ENCODE peak calls at places on chromosomes 1 and 21, in seven cellular contexts. Q is fibroblast of lung, W is psoas muscle, R is breast epithelium, P is neuronal stem cell, V is adipocyte, I is tibial artery. Y is an unnamed sample. For H3K9me3, the result is how much of the 10 kb centered on the place peaks cover.

GRCh38 chr21:38861989-38862683 is 56.4 kb downstream of the ETS2 start:
- DNase-seq in W (no peak), I (no peak), Q (no peak), P (no peak), R (no peak), V (no peak), Y (no peak)

GRCh38 chr1:203378529-203379271 is 27.8 kb upstream of the FMOD start:
- DNase-seq in R (no peak), P (no peak), I (no peak), W (no peak), V (peak), Q (peak), Y (no peak)

GRCh38 chr1:220786337-220787068 is at the start of gene MTARC1:
- DNase-seq in I (peak), Q (peak), R (no peak), P (peak), W (peak), V (peak), Y (no peak)

GRCh38 chr1:204384636-204385354 is 25.1 kb upstream of the PLEKHA6 start:
- DNase-seq in W (no peak), R (peak), Q (peak), V (peak), I (peak), P (no peak), Y (no peak)

GRCh38 chr1:224747578-224747977 is 131.5 kb downstream of the CNIH3 start:
- DNase-seq in Q (peak), R (no peak), I (no peak), P (no peak), V (no peak), W (no peak), Y (no peak)

GRCh38 chr1:159444507-159444906 is 5.0 kb downstream of the OR10J1 start:
- DNase-seq in V (no peak), W (no peak), I (no peak), P (no peak), Q (no peak), R (no peak), Y (no peak)

GRCh38 chr1:214952648-214953047 is 129.9 kb upstream of the KCNK2 start:
- DNase-seq in Q (no peak), V (no peak), W (no peak), I (no peak), R (no peak), P (no peak), Y (no peak)

GRCh38 chr1:52520149-52520548 is 32.7 kb downstream of the TUT4 start:
- DNase-seq in P (no peak), V (peak), R (no peak), W (no peak), I (no peak), Q (peak), Y (no peak)

GRCh38 chr21:41752231-41752681 is 14.6 kb downstream of the RIPK4 start:
- DNase-seq in I (no peak), W (no peak), V (peak), P (no peak), R (no peak), Q (peak), Y (no peak)

GRCh38 chr1:226126824-226127591 is 59.5 kb downstream of the ACBD3 start:
- DNase-seq in P (no peak), I (peak), R (no peak), V (no peak), W (no peak), Q (no peak), Y (no peak)

GRCh38 chr1:164310166-164310565 is 248.8 kb upstream of the PBX1 start:
- DNase-seq in W (no peak), R (no peak), V (peak), Q (peak), I (no peak), P (no peak), Y (no peak)

GRCh38 chr21:36980280-36981048 is 14.0 kb upstream of the HLCS start:
- DNase-seq in W (peak), R (no peak), Q (no peak), V (no peak), P (no peak), I (no peak), Y (no peak)

GRCh38 chr21:42195378-42196031 is 23.4 kb upstream of the ABCG1 start:
- DNase-seq in R (peak), W (peak), P (no peak), I (peak), Q (peak), V (peak), Y (no peak)

GRCh38 chr1:228163004-228163753 is 2.4 kb upstream of the IBA57 start:
- DNase-seq in I (no peak), V (peak), W (peak), Q (no peak), P (no peak), R (peak), Y (no peak)

GRCh38 chr1:221457706-221458429 is 284.0 kb downstream of the DUSP10 start:
- DNase-seq in P (no peak), R (no peak), I (no peak), Q (no peak), V (peak), W (no peak), Y (no peak)

GRCh38 chr1:186978596-186979556 is 150.1 kb downstream of the PLA2G4A start:
- DNase-seq in Q (no peak), V (no peak), P (no peak), R (no peak), W (no peak), I (no peak), Y (no peak)

GRCh38 chr1:9823693-9823942 is 147 bp downstream of the CLSTN1 start:
- DNase-seq in Q (no peak), R (no peak), V (no peak), P (no peak), W (no peak), I (no peak), Y (no peak)

GRCh38 chr1:32983039-32983438 is 18.4 kb upstream of the RNF19B start:
- DNase-seq in R (no peak), P (no peak), I (no peak), W (no peak), V (no peak), Q (no peak), Y (no peak)

GRCh38 chr1:26346274-26347033 is 7.5 kb downstream of the CRYBG2 start:
- DNase-seq in Q (no peak), I (no peak), V (no peak), P (no peak), R (no peak), W (no peak), Y (no peak)

GRCh38 chr1:117886101-117886795 is 43.2 kb downstream of the GDAP2 start:
- DNase-seq in W (no peak), V (peak), I (no peak), P (no peak), Q (peak), R (no peak), Y (no peak)

GRCh38 chr1:55070765-55071164 is 31.4 kb downstream of the PCSK9 start:
- DNase-seq in Q (no peak), R (no peak), W (peak), V (no peak), P (no peak), I (no peak), Y (no peak)

GRCh38 chr1:62687421-62687902 is 724 bp downstream of the DOCK7 start:
- DNase-seq in I (no peak), Q (peak), R (no peak), P (peak), W (peak), V (peak), Y (no peak)

GRCh38 chr1:18299441-18300338 is 181.0 kb upstream of the KLHDC7A start:
- DNase-seq in V (no peak), P (peak), W (no peak), Q (no peak), I (no peak), R (no peak), Y (no peak)

GRCh38 chr1:45503462-45504360 is 3.6 kb downstream of the MMACHC start:
- DNase-seq in P (no peak), R (no peak), Q (no peak), I (no peak), W (no peak), V (no peak), Y (no peak)

GRCh38 chr1:26747048-26747447 is 40.7 kb upstream of the PIGV start:
- DNase-seq in W (no peak), P (no peak), Q (no peak), V (no peak), R (no peak), I (no peak), Y (no peak)

GRCh38 chr1:184050631-184051030 is 899 bp upstream of the TSEN15 start:
- DNase-seq in V (peak), W (no peak), P (no peak), I (no peak), Q (peak), R (no peak), Y (no peak)

GRCh38 chr1:194062526-194062925 is 876.1 kb upstream of the B3GALT2 start:
- DNase-seq in P (no peak), V (no peak), R (no peak), Q (no peak), W (no peak), I (no peak), Y (no peak)

GRCh38 chr1:168485048-168485447 is 58.7 kb downstream of the XCL2 start:
- DNase-seq in I (no peak), V (peak), W (no peak), R (peak), Q (no peak), P (no peak), Y (no peak)

GRCh38 chr1:182389619-182390047 is 2.0 kb downstream of the GLUL start:
- DNase-seq in P (no peak), R (peak), W (no peak), I (peak), Q (no peak), V (peak), Y (no peak)

GRCh38 chr1:104933846-104934245 is 1184.1 kb downstream of the AMY1C start:
- DNase-seq in R (no peak), Q (no peak), W (no peak), V (no peak), I (no peak), P (no peak), Y (no peak)

GRCh38 chr1:115052454-115053083 is 22.9 kb downstream of the TSHB start:
- DNase-seq in W (no peak), R (peak), I (no peak), P (peak), Q (peak), V (peak), Y (peak)

GRCh38 chr1:243642936-243643335 is 207.1 kb downstream of the AKT3 start:
- DNase-seq in P (no peak), Q (peak), I (no peak), W (no peak), V (no peak), R (no peak), Y (no peak)

GRCh38 chr1:181185461-181185860 is 97.0 kb downstream of the IER5 start:
- DNase-seq in I (no peak), R (no peak), W (no peak), P (no peak), V (no peak), Q (no peak), Y (no peak)

GRCh38 chr1:166164995-166165660 is 1.7 kb downstream of the FAM78B start:
- DNase-seq in V (peak), Q (peak), I (peak), W (peak), P (peak), R (no peak), Y (no peak)

GRCh38 chr1:202623075-202623474 is 87.2 kb downstream of the SYT2 start:
- DNase-seq in R (no peak), V (peak), I (peak), P (no peak), Q (peak), W (peak), Y (no peak)

DNA sequence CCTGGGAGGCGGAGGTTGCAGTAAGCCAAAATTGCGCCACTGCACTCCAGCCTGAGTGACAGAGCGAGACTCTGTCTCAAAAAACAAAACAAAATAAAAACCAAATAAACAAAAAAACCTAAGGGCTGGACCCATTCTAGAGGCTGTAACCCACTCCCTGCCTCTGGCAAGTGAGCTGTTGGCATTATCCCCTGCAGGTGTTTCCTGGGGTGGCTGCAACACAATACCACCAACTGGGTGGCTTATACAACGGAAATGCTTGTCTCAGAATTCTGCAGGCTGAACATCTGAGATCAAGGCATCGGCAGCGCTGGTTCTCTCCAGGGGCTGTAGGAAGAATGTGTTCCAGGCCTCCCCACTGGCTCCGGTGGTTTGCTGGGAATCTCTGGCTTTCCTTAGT is 15.2 kb downstream of the LRRC38 start:
- DNase-seq in P (no peak), I (no peak), Q (no peak), V (no peak), W (no peak), R (no peak), Y (no peak)
- H3K9me3 ChIP-seq in P (under half), I (under half), Q (under half), V (under half), W (under half), R (under half), Y (under half)

DNA sequence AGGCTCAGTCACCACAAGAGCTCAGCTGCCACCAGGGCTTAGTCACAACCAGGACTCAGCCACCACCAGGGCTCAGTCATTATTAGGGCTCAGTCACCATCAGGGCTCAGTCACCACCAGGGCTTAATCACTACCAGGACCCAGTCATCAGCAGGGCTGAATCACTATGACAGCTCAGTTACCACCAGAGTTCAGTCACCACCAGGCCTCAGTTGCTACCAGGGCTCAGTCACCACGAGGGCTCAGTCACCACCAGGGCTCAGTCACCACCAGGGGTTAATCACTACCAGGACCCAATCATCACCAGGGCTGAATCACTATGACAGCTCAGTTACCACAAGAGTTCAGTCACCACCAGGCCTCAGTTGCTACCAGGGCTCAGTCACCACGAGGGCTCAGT is 196.2 kb downstream of the NPHP4 start:
- DNase-seq in I (no peak), V (no peak), R (no peak), Q (no peak), W (no peak), P (no peak), Y (no peak)
- H3K9me3 ChIP-seq in I (under half), V (under half), R (under half), Q (under half), W (under half), P (under half), Y (under half)

DNA sequence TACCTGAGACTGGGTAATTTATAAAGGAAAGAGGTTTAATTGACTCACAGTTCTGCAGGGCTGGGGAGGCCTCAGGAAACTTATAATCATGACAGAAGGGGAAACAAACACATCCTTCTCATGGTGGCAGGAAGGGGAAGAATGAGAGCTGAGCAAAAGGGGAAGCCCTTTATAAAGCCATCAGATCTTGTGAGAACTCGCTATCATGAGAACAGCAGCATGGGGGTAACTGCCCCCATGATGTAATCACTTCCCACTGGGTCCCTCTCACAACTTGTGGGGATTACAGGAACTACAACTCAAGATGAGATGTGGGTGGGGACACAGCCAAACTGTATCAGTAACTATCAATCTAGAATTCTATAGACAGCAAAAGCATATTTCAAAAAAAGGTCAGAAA is 64.7 kb upstream of the ACTRT2 start:
- DNase-seq in V (no peak), P (no peak), W (no peak), I (no peak), R (no peak), Q (no peak), Y (no peak)
- H3K9me3 ChIP-seq in V (half or more), P (under half), W (under half), I (under half), R (under half), Q (under half), Y (under half)

GRCh38 chr21:15367061-15367626 is 302.3 kb upstream of the NRIP1 start:
- DNase-seq in P (no peak), W (no peak), Q (no peak), V (no peak), R (no peak), I (no peak), Y (no peak)
- H3K9me3 ChIP-seq in P (under half), W (under half), Q (under half), V (under half), R (under half), I (under half), Y (under half)

DNA sequence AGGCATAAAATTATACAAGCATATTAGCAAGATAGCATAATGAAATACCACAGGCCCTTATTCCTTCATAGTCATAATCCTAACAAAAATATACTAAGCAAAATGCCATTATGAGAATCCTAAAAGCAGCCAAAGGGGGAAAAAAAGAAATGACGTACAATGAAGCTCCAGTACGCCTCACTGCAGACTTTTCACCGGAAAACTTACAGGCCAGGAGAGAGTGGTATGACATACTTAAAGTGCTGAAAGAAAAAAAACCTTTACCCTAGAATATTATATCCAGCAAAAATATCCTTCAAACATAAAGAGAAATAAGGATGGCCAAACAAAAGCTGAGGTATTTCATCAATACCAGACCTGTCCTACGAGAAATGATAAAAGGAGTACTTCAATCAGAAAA is 19.5 kb downstream of the ZNF695 start:
- DNase-seq in V (no peak), R (no peak), I (no peak), P (no peak), W (no peak), Q (no peak), Y (no peak)
- H3K9me3 ChIP-seq in V (half or more), R (half or more), I (half or more), P (half or more), W (half or more), Q (under half), Y (under half)